ENCODE peak calls at places on chromosomes 13 and 19, in seven cellular contexts. Y, F, H, X, C, M and O are unnamed samples. For H3K36me3, the result is how much of the 10 kb centered on the place peaks cover.

GRCh38 chr19:4911786-4912672 is 2.7 kb downstream of the UHRF1 start:
- DNase-seq in Y (no peak), F (peak), H (peak), X (peak), C (no peak), M (peak), O (peak)

GRCh38 chr13:29569253-29570057 is 26.0 kb downstream of the SLC7A1 start:
- DNase-seq in Y (peak), F (no peak), H (no peak), X (no peak), C (no peak), M (no peak), O (no peak)

GRCh38 chr13:113489549-113490495 is 689 bp downstream of the DCUN1D2 start:
- DNase-seq in Y (no peak), F (no peak), H (peak), X (peak), C (no peak), M (peak), O (no peak)

GRCh38 chr13:71602327-71602726 is 264.7 kb downstream of the DACH1 start:
- DNase-seq in Y (no peak), F (no peak), H (no peak), X (no peak), C (no peak), M (no peak), O (no peak)

GRCh38 chr13:33582121-33582520 is 235.8 kb upstream of the RFC3 start:
- DNase-seq in Y (no peak), F (no peak), H (no peak), X (no peak), C (no peak), M (no peak), O (no peak)

GRCh38 chr13:49540552-49540951 is 44.8 kb downstream of the PHF11 start:
- DNase-seq in Y (no peak), F (peak), H (no peak), X (peak), C (no peak), M (no peak), O (no peak)

GRCh38 chr19:10718205-10719196 is 622 bp downstream of the DNM2 start:
- DNase-seq in Y (no peak), F (peak), H (no peak), X (peak), C (peak), M (peak), O (no peak)

GRCh38 chr19:23884363-23884762 is 30.3 kb upstream of the ZNF726 start:
- DNase-seq in Y (no peak), F (no peak), H (no peak), X (no peak), C (no peak), M (no peak), O (no peak)

GRCh38 chr19:3516675-3517207 is 10.6 kb downstream of the FZR1 start:
- DNase-seq in Y (no peak), F (no peak), H (no peak), X (no peak), C (no peak), M (no peak), O (no peak)

GRCh38 chr19:24033962-24034342 is 53.0 kb upstream of the ZNF254 start:
- DNase-seq in Y (peak), F (peak), H (peak), X (peak), C (peak), M (peak), O (peak)

GRCh38 chr19:17336872-17337674 is at the start of gene GTPBP3:
- DNase-seq in Y (peak), F (peak), H (peak), X (peak), C (peak), M (peak), O (peak)

GRCh38 chr19:17333611-17334413 is 843 bp downstream of the ANO8 start:
- DNase-seq in Y (no peak), F (no peak), H (peak), X (peak), C (no peak), M (peak), O (no peak)

GRCh38 chr19:17337675-17338439 is 504 bp downstream of the GTPBP3 start:
- DNase-seq in Y (no peak), F (no peak), H (no peak), X (no peak), C (no peak), M (peak), O (no peak)

GRCh38 chr19:17334414-17335409 is at the start of gene ANO8:
- DNase-seq in Y (peak), F (peak), H (peak), X (peak), C (peak), M (peak), O (peak)

DNA sequence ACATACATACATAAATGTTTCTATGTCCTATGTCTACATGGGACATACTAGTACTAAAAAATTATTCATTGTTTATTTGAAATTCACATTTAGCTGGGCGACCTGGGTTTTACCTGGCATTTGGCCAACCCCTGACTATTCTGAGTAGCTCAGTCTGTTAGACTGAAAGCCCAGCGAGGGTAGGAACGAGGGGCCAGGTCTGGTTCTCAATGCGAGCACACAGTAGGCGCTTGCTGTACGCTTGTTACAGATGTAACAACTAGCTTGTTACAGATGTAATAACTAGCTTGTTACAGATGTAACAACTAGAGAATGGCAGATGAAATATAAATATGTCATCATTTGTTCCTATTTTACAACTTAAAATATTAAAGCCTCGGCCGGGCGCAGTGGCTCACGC is 920 bp upstream of the ANO8 start:
- DNase-seq in Y (no peak), F (no peak), H (no peak), X (no peak), C (no peak), M (no peak), O (no peak)
- H3K4me3 ChIP-seq in Y (peak), F (no peak), H (no peak), X (no peak), C (no peak), M (no peak), O (no peak)

DNA sequence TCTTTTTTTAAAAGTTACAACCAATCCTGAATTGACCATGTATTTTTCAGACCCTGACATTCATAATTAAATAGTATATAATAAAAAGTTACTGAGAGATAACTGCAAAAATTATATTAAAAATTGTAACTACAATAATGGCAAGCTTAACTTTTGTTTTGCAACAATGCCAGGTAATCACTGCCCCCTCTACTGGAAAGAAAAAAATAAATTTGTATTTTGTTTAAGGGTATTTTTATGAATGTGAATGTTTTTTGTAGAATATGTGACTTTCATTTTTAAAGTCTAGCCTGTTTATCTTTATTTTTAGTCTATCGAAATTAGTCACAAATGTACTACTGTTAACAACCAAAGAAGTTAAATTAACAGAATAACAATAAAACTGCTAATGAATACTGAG is 21.7 kb downstream of the MRPS31 start:
- DNase-seq in Y (no peak), F (no peak), H (no peak), X (no peak), C (no peak), M (no peak), O (no peak)
- TF ChIP-seq CTCF in Y (no peak), F (no peak), H (peak), X (no peak), C (no peak), M (no peak), O (peak)

DNA sequence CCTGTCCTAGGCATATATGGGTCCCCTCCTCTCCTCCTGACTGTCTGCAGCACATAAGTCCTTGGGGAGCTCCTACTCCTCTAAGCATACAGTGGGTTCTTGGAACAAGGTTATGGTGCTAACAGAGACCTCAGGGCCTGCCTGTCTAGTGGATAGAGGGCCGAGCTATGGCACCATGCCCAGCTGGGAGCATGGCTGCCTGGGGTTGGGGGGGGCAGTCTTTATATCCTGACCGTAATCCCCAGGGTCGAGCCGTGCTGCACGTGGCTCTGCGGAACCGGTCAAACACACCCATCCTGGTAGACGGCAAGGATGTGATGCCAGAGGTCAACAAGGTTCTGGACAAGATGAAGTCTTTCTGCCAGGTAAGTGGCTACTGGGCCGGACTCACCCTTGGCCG is 3.3 kb downstream of the GPI start:
- DNase-seq in Y (no peak), F (no peak), H (no peak), X (no peak), C (no peak), M (no peak), O (no peak)
- H3K36me3 ChIP-seq in Y (under half), F (under half), H (under half), X (under half), C (under half), M (under half), O (under half)

GRCh38 chr19:46730595-46730994 is 13.7 kb upstream of the PRKD2 start:
- DNase-seq in Y (no peak), F (no peak), H (no peak), X (no peak), C (peak), M (no peak), O (no peak)

GRCh38 chr19:46731007-46731501 is 14.1 kb upstream of the PRKD2 start:
- DNase-seq in Y (no peak), F (no peak), H (peak), X (peak), C (peak), M (peak), O (peak)

GRCh38 chr19:46730187-46730586 is 13.3 kb upstream of the PRKD2 start:
- DNase-seq in Y (no peak), F (no peak), H (no peak), X (no peak), C (no peak), M (no peak), O (no peak)

GRCh38 chr19:46732172-46732938 is 13.5 kb upstream of the FKRP start:
- DNase-seq in Y (no peak), F (no peak), H (no peak), X (peak), C (peak), M (no peak), O (no peak)

DNA sequence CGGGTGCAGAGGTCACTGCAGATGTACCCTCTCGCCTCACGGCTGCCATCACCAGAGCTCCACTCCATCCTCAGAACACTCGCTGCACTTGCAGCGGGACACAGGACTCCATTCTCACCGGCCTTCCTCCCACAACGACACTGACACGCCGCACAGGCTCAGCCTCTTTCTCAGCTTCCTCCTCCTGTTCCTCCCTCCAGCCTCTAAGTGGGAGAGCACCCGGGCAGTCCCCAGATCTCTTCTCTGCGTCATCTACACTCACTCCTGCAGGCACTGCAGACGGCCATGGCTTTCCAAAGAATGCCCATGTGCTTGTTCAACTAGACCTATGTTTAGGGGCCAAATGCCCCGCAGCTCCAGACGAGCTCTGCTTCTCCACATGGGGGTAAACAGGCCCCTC is 14.3 kb upstream of the FKRP start:
- DNase-seq in Y (no peak), F (no peak), H (peak), X (peak), C (peak), M (no peak), O (no peak)
- H3K4me3 ChIP-seq in Y (no peak), F (no peak), H (no peak), X (peak), C (no peak), M (no peak), O (no peak)

DNA sequence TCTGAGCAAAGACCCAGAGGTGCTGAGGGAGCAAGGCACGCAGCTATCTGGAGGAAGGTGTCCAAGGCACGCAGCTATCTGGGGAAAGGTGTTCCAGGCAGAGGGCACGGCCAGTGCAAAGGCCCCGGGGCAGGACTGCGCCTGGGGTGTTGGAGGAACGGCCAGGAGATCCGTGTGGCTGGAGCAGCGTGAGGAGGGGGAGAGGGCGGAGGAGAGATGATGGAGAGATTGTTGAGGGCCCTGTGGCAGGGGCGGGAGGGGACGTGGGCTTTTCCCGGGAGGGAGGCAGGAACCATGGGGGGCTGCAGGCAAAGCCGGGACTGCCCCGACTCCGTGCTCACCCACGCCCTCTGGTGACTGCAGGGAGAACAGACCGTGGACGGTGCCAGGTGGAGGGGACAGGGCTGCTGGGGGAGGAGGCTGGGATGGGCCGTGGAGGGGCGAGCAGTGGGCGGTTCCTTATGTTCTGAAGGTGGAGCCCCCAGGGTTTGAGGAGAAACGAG is 13.3 kb upstream of the MISP start:
- DNase-seq in Y (no peak), F (peak), H (no peak), X (no peak), C (no peak), M (no peak), O (no peak)
- TF ChIP-seq CTCF in Y (peak), F (peak), H (peak), X (peak), C (peak), M (peak), O (peak)

GRCh38 chr19:16869331-16869972 is 19.3 kb upstream of the F2RL3 start:
- DNase-seq in Y (no peak), F (no peak), H (no peak), X (no peak), C (no peak), M (no peak), O (no peak)
- H3K36me3 ChIP-seq in Y (under half), F (under half), H (half or more), X (under half), C (half or more), M (half or more), O (under half)

GRCh38 chr19:47225746-47226425 is 5.1 kb downstream of the BBC3 start:
- DNase-seq in Y (peak), F (peak), H (peak), X (peak), C (peak), M (peak), O (no peak)

GRCh38 chr19:47215581-47215980 is 15.4 kb downstream of the BBC3 start:
- DNase-seq in Y (no peak), F (no peak), H (no peak), X (no peak), C (no peak), M (no peak), O (no peak)

GRCh38 chr19:47226426-47227346 is 4.3 kb downstream of the BBC3 start:
- DNase-seq in Y (peak), F (peak), H (no peak), X (peak), C (peak), M (no peak), O (peak)

GRCh38 chr19:47221890-47222289 is 9.1 kb downstream of the BBC3 start:
- DNase-seq in Y (no peak), F (no peak), H (no peak), X (no peak), C (no peak), M (no peak), O (no peak)

DNA sequence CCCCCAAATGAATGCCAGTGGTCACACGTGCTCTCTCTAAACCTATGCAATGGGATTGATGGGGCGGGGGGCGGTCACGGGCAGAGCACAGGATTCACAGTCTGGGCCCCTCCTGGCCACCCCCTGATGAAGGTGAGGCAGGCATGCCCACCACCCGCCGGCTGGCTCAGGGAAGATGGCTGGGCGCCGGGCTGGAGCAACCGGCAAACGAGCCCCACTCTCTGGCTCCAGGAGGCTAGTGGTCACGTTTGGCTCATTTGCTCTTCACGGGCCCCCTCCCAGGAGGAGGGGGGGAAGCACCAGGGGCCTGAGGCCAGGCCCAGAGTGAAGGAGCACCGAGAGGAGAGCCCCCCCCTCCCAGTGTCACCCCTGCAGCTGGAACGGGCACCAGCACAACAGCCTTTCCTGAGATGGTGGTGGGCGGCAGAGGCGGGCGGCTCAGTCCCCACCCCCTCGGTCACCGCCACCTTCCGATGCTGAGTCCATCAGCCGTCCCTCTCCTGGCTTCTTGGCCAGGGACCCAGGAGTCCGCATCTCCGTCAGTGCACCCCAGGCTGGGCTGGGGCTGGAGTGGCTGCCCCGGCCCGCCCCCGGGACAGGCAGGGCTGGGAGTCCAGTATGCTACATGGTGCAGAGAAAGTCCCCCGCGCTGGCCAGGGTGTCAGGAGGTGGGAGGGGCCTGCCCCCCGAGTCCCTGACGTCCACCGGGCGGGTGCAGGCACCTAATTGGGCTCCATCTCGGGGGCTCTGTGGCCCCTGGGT is 9.7 kb downstream of the BBC3 start:
- DNase-seq in Y (no peak), F (no peak), H (no peak), X (no peak), C (no peak), M (no peak), O (no peak)
- H3K4me3 ChIP-seq in Y (no peak), F (no peak), H (no peak), X (no peak), C (no peak), M (no peak), O (no peak)

DNA sequence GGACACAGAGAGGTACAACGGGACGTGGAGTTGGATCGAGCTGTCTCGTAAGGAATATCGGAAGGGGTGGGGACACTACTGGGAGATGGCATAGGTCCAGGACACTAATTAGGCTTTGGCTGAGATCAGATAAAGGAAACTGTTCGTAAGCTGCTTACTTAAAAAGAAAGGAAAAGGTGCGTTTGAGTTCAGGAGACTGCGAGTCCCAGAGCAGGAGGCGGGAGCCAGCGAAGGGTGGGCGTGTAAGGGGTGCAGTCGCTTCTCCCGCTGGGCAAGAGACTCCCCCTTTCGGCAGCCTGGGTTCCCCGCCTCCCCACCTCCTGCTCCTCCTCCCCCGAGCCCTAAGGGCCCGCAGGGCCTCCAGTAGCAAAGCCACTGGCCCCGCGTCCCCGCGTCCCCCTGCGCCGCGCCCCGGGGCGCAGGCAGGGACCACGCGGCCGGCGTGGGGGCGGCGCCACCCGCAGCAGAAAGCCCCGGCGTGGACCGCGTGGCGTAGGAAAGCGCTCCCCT is 571 bp downstream of the ABCC4 start:
- DNase-seq in Y (no peak), F (peak), H (peak), X (peak), C (peak), M (peak), O (no peak)
- TF ChIP-seq CTCF in Y (no peak), F (no peak), H (no peak), X (no peak), C (no peak), M (peak), O (peak)